ENCODE peak calls at places on chromosomes 2 and 18, in five cellular contexts. B, O, G, U and D are unnamed samples.
A peak's percentile ranks its signal among the peaks of the same experiment; 100 is the strongest.

GRCh38 chr18:54149078-54149697 is 75.3 kb downstream of the MBD2 start:
- DNase-seq in B (peak; percentile 95), O (no peak), G (no peak), U (no peak), D (peak; percentile 88)

GRCh38 chr2:48715956-48716355 is 39.6 kb downstream of the LHCGR start:
- DNase-seq in B (peak; percentile 86), O (no peak), G (no peak), U (no peak), D (peak; percentile 64)

GRCh38 chr2:157722580-157723234 is 94.0 kb upstream of the ACVR1C start:
- DNase-seq in B (no peak), O (no peak), G (no peak), U (no peak), D (peak; percentile 11)

GRCh38 chr2:25490220-25490619 is 148.5 kb upstream of the DNMT3A start:
- DNase-seq in B (no peak), O (no peak), G (no peak), U (no peak), D (no peak)

GRCh38 chr2:37627715-37628114 is 43.7 kb downstream of the CDC42EP3 start:
- DNase-seq in B (no peak), O (no peak), G (no peak), U (no peak), D (peak; percentile 65)

GRCh38 chr2:1628893-1629292 is 115.4 kb downstream of the PXDN start:
- DNase-seq in B (peak; percentile 85), O (no peak), G (no peak), U (no peak), D (peak; percentile 74)

GRCh38 chr2:134736167-134736885 is 17.5 kb upstream of the TMEM163 start:
- DNase-seq in B (peak; percentile 83), O (no peak), G (no peak), U (no peak), D (peak; percentile 50)

GRCh38 chr2:8495189-8495855 is 186.5 kb upstream of the ID2 start:
- DNase-seq in B (no peak), O (no peak), G (no peak), U (no peak), D (no peak)

GRCh38 chr2:128611421-128612320 is 293.0 kb upstream of the HS6ST1 start:
- DNase-seq in B (no peak), O (no peak), G (no peak), U (no peak), D (no peak)

GRCh38 chr2:21103274-21103891 is 20.4 kb upstream of the TDRD15 start:
- DNase-seq in B (no peak), O (no peak), G (no peak), U (no peak), D (no peak)

GRCh38 chr2:44929680-44930273 is 11.7 kb upstream of the SIX3 start:
- DNase-seq in B (no peak), O (no peak), G (no peak), U (no peak), D (no peak)

GRCh38 chr2:68368657-68369339 is 3.7 kb downstream of the PLEK start:
- DNase-seq in B (peak; percentile 87), O (no peak), G (peak; percentile 19), U (no peak), D (peak; percentile 81)

GRCh38 chr2:26588576-26588975 is 52.6 kb downstream of the CIB4 start:
- DNase-seq in B (no peak), O (no peak), G (no peak), U (no peak), D (no peak)

GRCh38 chr18:68841301-68841700 is 43.4 kb downstream of the CCDC102B start:
- DNase-seq in B (peak; percentile 58), O (no peak), G (no peak), U (no peak), D (no peak)

GRCh38 chr2:165462433-165462832 is 7.1 kb upstream of the CSRNP3 start:
- DNase-seq in B (no peak), O (no peak), G (no peak), U (no peak), D (no peak)

GRCh38 chr2:28725021-28725711 is 26.5 kb upstream of the PPP1CB start:
- DNase-seq in B (no peak), O (no peak), G (no peak), U (no peak), D (no peak)